ENCODE peak calls at places on chromosomes 7 and 10, in seven cellular contexts. R is A549, S is HCT116, N is HepG2, C is GM12878, F is K562, O is SK-N-SH. P is an unnamed sample.
A peak's percentile ranks its signal among the peaks of the same experiment; 100 is the strongest.

GRCh38 chr7:1404881-1405548 is 54.3 kb downstream of the MICALL2 start:
- DNase-seq in S (no peak), O (peak; percentile 51), F (no peak), C (no peak), R (no peak), N (no peak), P (no peak)

GRCh38 chr7:138913783-138914182 is 67.4 kb downstream of the KIAA1549 start:
- DNase-seq in S (no peak), C (no peak), O (no peak), F (no peak), N (no peak), R (no peak), P (no peak)

GRCh38 chr7:49812534-49812933 is 39.1 kb downstream of the VWC2 start:
- DNase-seq in C (no peak), S (no peak), O (no peak), R (no peak), N (no peak), F (no peak), P (no peak)

GRCh38 chr7:102992820-102993531 is 80.2 kb downstream of the LRRC17 start:
- DNase-seq in S (peak; percentile 80), O (no peak), N (peak; percentile 26), F (peak; percentile 93), C (no peak), R (no peak), P (no peak)

GRCh38 chr7:115676080-115676479 is 354.5 kb downstream of the TFEC start:
- DNase-seq in C (no peak), R (no peak), O (no peak), S (peak; percentile 42), N (no peak), F (peak; percentile 1), P (peak; percentile 19)

GRCh38 chr7:102321351-102322201 is 34.7 kb downstream of the SPDYE6 start:
- DNase-seq in N (no peak), F (peak; percentile 44), O (peak; percentile 46), R (no peak), C (no peak), S (no peak), P (peak; percentile 87)

GRCh38 chr10:10677479-10677878 is 340.2 kb upstream of the CELF2 start:
- DNase-seq in R (no peak), F (peak; percentile 12), S (no peak), N (no peak), C (peak; percentile 11), O (peak; percentile 10), P (peak; percentile 82)

GRCh38 chr10:12947741-12948140 is 53.8 kb downstream of the CCDC3 start:
- DNase-seq in N (no peak), S (no peak), R (no peak), C (no peak), F (no peak), O (no peak), P (no peak)

GRCh38 chr10:61217851-61218565 is 235.2 kb downstream of the TMEM26 start:
- DNase-seq in F (no peak), O (no peak), N (no peak), C (no peak), S (no peak), R (no peak), P (no peak)

GRCh38 chr10:17430647-17431355 is 23.6 kb downstream of the ST8SIA6 start:
- DNase-seq in S (peak; percentile 54), C (no peak), F (peak; percentile 89), O (peak; percentile 61), R (peak; percentile 44), N (peak; percentile 30), P (peak; percentile 82)

GRCh38 chr10:63573068-63573697 is 52.0 kb downstream of the REEP3 start:
- DNase-seq in R (no peak), O (peak; percentile 33), S (no peak), N (no peak), C (no peak), F (no peak), P (no peak)

GRCh38 chr10:71254834-71255539 is 42.6 kb downstream of the UNC5B start:
- DNase-seq in R (no peak), N (no peak), S (no peak), C (no peak), O (no peak), F (no peak), P (no peak)

GRCh38 chr10:71255540-71255816 is 43.1 kb downstream of the UNC5B start:
- DNase-seq in S (no peak), N (no peak), C (no peak), R (no peak), O (no peak), F (no peak), P (no peak)

GRCh38 chr10:71256661-71257030 is 44.3 kb downstream of the UNC5B start:
- DNase-seq in F (no peak), S (no peak), O (no peak), C (no peak), N (no peak), R (no peak), P (no peak)

GRCh38 chr10:71257292-71257997 is 45.1 kb downstream of the UNC5B start:
- DNase-seq in R (no peak), N (no peak), S (no peak), C (no peak), O (no peak), F (no peak), P (no peak)

DNA sequence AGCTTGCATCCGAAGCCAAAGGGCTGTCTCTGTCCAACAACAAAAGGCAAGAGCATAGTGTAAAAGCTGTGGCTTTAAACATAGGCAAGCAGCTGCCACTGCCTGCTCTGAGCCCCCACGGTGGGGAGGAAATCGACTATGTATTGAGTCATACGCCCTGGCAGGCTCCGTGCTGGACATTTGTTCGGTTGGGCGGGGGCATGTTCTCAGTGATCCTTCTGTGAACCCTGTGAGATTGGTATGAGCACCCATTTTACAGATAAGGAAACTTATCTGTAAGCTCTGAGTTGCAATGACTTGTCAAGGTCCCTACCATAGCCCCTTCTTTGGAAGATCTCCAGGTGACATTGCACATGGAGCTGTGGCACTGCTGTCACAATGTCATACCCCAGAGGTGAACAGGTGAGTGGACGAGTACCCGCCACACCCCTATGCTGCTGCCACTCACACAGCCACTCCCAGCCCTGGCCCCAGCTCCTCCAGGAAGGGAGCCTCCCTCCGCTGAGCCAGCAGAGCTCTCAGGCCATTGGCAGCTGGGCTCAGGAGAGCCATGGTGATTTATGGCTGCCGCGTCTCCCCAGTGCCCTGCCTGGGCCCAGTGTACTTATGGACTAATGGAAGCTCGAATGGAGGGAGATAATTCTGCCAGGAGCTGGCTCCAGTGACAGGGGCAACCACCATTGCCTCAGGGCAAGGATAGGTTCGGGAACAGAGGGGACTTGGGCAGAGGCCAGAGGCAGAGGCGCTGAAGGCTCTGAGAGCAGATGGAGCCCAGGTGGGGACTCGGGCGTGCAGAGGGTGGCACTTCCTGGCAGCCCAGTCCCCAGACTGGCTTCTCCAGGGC is 43.7 kb downstream of the UNC5B start:
- DNase-seq in S (peak; percentile 56), N (no peak), O (peak; percentile 74), C (no peak), F (no peak), R (no peak), P (no peak)
- TF ChIP-seq REST in S (no peak), N (no peak), O (peak; percentile 90), C (no peak), F (no peak), R (no peak), P (no peak)

DNA sequence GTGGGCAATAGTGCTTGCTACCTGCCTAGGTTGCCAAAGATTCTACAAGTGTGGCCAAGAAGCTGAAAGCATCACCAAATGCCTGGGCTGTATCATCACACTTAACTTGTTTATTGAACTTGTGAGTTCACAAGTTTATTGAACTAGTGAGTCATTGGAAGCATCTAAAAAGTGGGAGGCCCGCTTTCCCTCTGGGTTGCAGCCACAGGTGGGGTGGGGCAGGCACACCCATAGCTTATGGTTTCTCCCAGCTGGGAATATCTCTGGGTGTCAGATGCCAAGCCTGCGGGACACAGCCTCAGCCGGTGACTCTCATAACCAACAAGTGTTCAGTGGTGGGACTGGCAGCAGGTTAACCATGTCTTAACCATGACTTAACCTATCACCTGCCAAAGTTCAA is 145.9 kb upstream of the FAM13C start:
- DNase-seq in F (no peak), C (no peak), R (no peak), S (peak; percentile 6), N (no peak), O (no peak), P (no peak)
- TF ChIP-seq REST in F (no peak), C (no peak), R (no peak), S (no peak), N (no peak), O (no peak), P (no peak)

GRCh38 chr7:12212051-12212485 is 974 bp downstream of the TMEM106B start:
- DNase-seq in R (no peak), O (peak; percentile 16), F (peak; percentile 58), C (no peak), S (peak; percentile 16), N (peak; percentile 15), P (peak; percentile 21)
- TF ChIP-seq REST in R (no peak), O (no peak), F (no peak), C (no peak), S (no peak), N (no peak), P (no peak)

DNA sequence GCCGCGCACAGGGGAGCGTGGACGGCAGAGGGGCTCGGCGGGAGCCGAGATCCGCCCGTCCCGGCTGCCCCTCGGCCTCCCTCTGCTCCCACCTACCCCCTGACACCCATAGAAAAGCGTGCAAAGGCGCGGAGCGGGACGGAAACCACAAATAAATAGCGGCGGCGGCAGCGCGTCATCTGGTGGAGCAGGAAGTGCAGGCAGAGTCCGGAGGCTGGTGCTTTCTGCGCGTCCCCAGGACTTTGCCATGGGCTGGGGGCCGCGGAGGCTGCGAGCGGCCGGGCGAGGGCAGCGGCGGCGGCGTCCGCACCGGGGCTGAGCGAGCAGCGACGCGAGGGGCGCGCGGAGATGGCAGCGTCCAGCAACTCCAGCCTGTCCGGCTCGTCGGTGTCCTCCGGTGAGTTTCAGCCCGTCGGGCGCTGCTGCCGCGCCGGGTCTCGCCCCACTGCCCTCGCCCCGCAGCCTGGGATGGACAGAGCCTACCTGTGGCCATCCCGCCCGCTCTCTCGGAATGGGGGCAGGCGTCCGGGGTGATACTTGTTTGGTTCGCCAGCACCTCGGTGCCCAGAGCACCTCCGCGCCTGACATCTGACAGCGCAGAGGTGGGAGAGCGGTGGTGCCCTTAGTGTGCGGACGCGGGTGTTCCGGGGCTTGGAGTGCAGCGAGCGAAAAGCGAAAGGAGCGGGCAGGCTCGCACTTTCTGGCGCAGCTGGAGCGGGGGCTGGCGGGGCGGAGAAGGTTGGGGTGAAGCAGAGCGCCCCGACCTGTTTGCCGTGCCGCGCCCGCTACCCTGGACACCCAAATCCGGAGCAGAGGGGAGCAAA is at the start of gene CHN2:
- DNase-seq in C (no peak), F (no peak), R (peak; percentile 19), N (peak; percentile 73), S (no peak), O (peak; percentile 90), P (peak; percentile 85)
- TF ChIP-seq REST in C (no peak), F (no peak), R (no peak), N (no peak), S (no peak), O (no peak), P (no peak)

DNA sequence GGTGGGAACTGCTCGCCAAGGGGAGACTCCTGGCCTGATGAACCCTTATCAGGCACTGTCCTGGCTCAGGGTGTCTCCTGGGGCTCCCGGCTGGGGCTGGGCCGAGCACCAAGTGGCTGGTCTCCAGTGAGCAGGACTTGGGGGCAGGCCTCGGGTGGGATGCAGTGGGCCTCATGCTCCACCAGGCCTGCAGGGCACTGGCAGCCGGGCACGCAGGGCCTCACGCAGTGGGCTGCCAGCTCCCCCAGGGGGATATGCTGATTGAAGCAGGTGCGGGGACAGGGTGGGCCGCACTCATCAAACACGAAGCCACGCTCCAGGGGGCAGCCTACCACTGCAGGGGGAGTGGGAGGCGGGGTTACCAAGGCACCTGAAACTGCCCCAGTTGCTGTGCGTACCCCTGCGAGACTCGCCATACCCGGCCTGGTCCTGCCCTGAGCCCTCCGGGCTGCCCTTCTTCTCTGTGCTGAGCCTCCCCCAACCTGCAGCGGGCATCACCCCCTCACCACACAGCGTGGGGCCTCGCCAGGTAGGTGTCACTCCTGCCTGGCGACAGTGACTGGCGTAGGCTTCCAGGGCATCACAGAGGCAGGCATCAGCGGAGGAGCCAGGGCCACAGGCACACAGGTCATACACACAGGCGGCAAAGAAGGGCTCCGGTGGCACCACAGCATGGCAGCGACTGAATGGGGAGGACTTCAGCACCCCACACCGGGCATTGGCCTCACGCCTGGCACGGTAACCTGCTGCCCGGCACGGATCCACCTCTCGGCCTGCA is 14.5 kb downstream of the ATP6V1F start:
- DNase-seq in N (no peak), S (no peak), C (no peak), F (no peak), O (no peak), R (no peak), P (no peak)
- TF ChIP-seq REST in N (no peak), S (no peak), C (no peak), F (no peak), O (no peak), R (no peak), P (no peak)

P was measured in GM23338.